ENCODE peak calls at places on chromosomes 13 and 19, in six cellular contexts. D is astrocyte of the cerebellum, G is BJ, I is lower leg skin, J is cardiac muscle cell, W is tibial nerve. O is an unnamed sample.

GRCh38 chr13:28161370-28161769 is 23.0 kb downstream of the PAN3 start:
- DNase-seq in D (no peak), G (no peak), I (no peak), J (peak), W (no peak), O (peak)

GRCh38 chr13:27406178-27406939 is 18.1 kb upstream of the GTF3A start:
- DNase-seq in D (no peak), G (no peak), I (peak), J (peak), W (peak), O (peak)

GRCh38 chr19:29714953-29715694 is at the start of gene C19orf12:
- DNase-seq in D (no peak), G (no peak), I (peak), J (peak), W (no peak), O (no peak)

GRCh38 chr13:43014162-43014561 is 9.2 kb upstream of the DNAJC15 start:
- DNase-seq in D (no peak), G (no peak), I (no peak), J (no peak), W (no peak), O (no peak)

GRCh38 chr13:33052446-33052845 is 36.2 kb downstream of the KL start:
- DNase-seq in D (peak), G (no peak), I (no peak), J (peak), W (no peak), O (no peak)

GRCh38 chr13:101554420-101555125 is 102.1 kb downstream of the ITGBL1 start:
- DNase-seq in D (no peak), G (no peak), I (no peak), J (no peak), W (no peak), O (no peak)

GRCh38 chr19:33227870-33228599 is 2.4 kb upstream of the SLC7A10 start:
- DNase-seq in D (no peak), G (no peak), I (no peak), J (peak), W (no peak), O (no peak)

GRCh38 chr13:93249259-93249917 is 22.8 kb downstream of the GPC6 start:
- DNase-seq in D (peak), G (no peak), I (no peak), J (peak), W (no peak), O (peak)

GRCh38 chr19:48638831-48639381 is 1.7 kb upstream of the DBP start:
- DNase-seq in D (no peak), G (no peak), I (no peak), J (no peak), W (no peak), O (no peak)

GRCh38 chr19:8849232-8849631 is 17.1 kb downstream of the MBD3L1 start:
- DNase-seq in D (no peak), G (no peak), I (no peak), J (no peak), W (no peak), O (no peak)

GRCh38 chr19:30263719-30264440 is 108.3 kb upstream of the ZNF536 start:
- DNase-seq in D (no peak), G (no peak), I (no peak), J (no peak), W (no peak), O (no peak)

GRCh38 chr19:39407644-39408391 is 1.2 kb downstream of the ZFP36 start:
- DNase-seq in D (no peak), G (no peak), I (peak), J (peak), W (no peak), O (no peak)

GRCh38 chr19:56538761-56539263 is at the start of gene ZFP28:
- DNase-seq in D (no peak), G (no peak), I (peak), J (no peak), W (peak), O (no peak)

GRCh38 chr13:48236528-48237353 is 3.7 kb downstream of the ITM2B start:
- DNase-seq in D (no peak), G (no peak), I (no peak), J (peak), W (no peak), O (peak)

GRCh38 chr13:92735909-92736308 is 490.7 kb upstream of the GPC6 start:
- DNase-seq in D (no peak), G (no peak), I (no peak), J (no peak), W (no peak), O (no peak)

GRCh38 chr13:31982540-31982939 is 49.0 kb upstream of the FRY start:
- DNase-seq in D (peak), G (peak), I (no peak), J (peak), W (peak), O (peak)

GRCh38 chr13:110572778-110573118 is 11.2 kb upstream of the RAB20 start:
- DNase-seq in D (no peak), G (no peak), I (no peak), J (no peak), W (no peak), O (no peak)

GRCh38 chr19:22935151-22935550 is 67.8 kb downstream of the ZNF728 start:
- DNase-seq in D (no peak), G (no peak), I (no peak), J (no peak), W (no peak), O (peak)

GRCh38 chr19:17227798-17228367 is 1.9 kb downstream of the OCEL1 start:
- DNase-seq in D (no peak), G (no peak), I (no peak), J (no peak), W (no peak), O (no peak)

GRCh38 chr13:110311721-110312668 is 4.9 kb downstream of the COL4A2 start:
- DNase-seq in D (no peak), G (no peak), I (peak), J (peak), W (no peak), O (no peak)

GRCh38 chr19:51440052-51440451 is 18.2 kb downstream of the SIGLEC8 start:
- DNase-seq in D (no peak), G (no peak), I (no peak), J (no peak), W (no peak), O (no peak)

GRCh38 chr19:51439021-51439465 is 19.2 kb downstream of the SIGLEC8 start:
- DNase-seq in D (no peak), G (no peak), I (peak), J (peak), W (peak), O (peak)

GRCh38 chr19:51440846-51441409 is 17.3 kb downstream of the SIGLEC8 start:
- DNase-seq in D (no peak), G (no peak), I (peak), J (peak), W (no peak), O (no peak)

GRCh38 chr19:51441410-51442390 is 16.6 kb downstream of the SIGLEC8 start:
- DNase-seq in D (no peak), G (no peak), I (peak), J (no peak), W (no peak), O (no peak)
- H3K4me3 ChIP-seq in D (no peak), G (no peak), I (no peak), J (no peak), W (no peak), O (no peak)

GRCh38 chr19:45820413-45821102 is 5.5 kb upstream of the RSPH6A start:
- DNase-seq in D (no peak), G (no peak), I (no peak), J (no peak), W (no peak), O (peak)
- TF ChIP-seq CTCF in D (no peak), G (no peak), I (no peak), J (no peak), W (no peak), O (no peak)

GRCh38 chr19:3142938-3143337 is 7.1 kb downstream of the GNA15 start:
- DNase-seq in D (no peak), G (no peak), I (no peak), J (no peak), W (no peak), O (no peak)

GRCh38 chr19:3138268-3138667 is 2.4 kb downstream of the GNA15 start:
- DNase-seq in D (no peak), G (no peak), I (no peak), J (no peak), W (no peak), O (no peak)

GRCh38 chr19:3145909-3146676 is 10.3 kb downstream of the GNA15 start:
- DNase-seq in D (no peak), G (no peak), I (no peak), J (no peak), W (no peak), O (no peak)

GRCh38 chr19:3140667-3141038 is 4.8 kb downstream of the GNA15 start:
- DNase-seq in D (no peak), G (no peak), I (no peak), J (no peak), W (no peak), O (no peak)

DNA sequence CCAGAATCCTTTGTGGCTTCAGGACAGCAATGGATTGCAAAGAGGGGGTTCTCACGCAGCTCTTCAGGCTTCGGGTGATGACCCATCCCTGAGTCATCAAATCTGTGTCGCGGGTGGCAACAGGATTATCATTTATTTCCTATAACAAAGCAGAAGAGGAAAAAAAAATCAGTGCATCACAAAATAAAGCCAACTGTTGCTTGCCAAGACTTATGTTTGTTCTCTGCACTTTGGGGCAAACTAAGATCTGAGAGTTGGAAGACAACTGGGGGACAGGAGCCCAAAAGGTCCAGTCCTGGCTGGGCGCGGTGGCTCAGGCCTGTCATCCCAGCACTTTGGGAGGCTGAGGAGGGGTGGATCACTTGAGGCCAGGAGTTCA is 6.4 kb downstream of the GNA15 start:
- DNase-seq in D (no peak), G (peak), I (no peak), J (peak), W (no peak), O (peak)
- H3K4me3 ChIP-seq in D (no peak), G (no peak), I (no peak), J (no peak), W (no peak), O (no peak)

GRCh38 chr19:6312018-6312417 is 21.4 kb downstream of the ACER1 start:
- DNase-seq in D (no peak), G (no peak), I (no peak), J (no peak), W (no peak), O (no peak)
- TF ChIP-seq CTCF in D (no peak), G (no peak), I (no peak), J (peak), W (no peak), O (no peak)

DNA sequence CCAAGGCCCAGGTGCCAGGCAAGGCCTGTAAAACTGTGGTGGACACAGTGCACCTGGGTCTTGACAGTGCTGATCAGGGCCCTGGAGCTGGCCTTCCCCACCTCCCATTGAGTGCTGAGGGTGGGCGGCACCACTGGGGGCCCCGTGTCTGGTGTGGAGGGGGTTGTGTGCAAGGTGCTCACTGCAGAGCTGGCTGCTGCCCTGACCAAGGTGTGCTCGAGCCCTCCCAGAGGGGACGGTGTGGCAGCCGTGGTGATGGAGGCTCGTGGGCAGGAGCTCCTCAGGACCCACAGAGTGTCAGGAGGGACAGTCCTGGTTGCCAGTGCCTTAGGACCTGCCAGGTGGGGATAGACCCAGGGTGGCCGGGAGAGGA is 23.0 kb downstream of the ATP4B start:
- DNase-seq in D (no peak), G (no peak), I (no peak), J (no peak), W (no peak), O (no peak)
- H3K4me3 ChIP-seq in D (no peak), G (no peak), I (no peak), J (no peak), W (no peak), O (no peak)

GRCh38 chr13:49561064-49561410 is 24.3 kb downstream of the RCBTB1 start:
- DNase-seq in D (no peak), G (no peak), I (no peak), J (peak), W (no peak), O (no peak)

GRCh38 chr13:49559006-49559405 is 26.4 kb downstream of the RCBTB1 start:
- DNase-seq in D (no peak), G (no peak), I (no peak), J (no peak), W (no peak), O (no peak)

GRCh38 chr13:49563513-49563912 is 21.8 kb downstream of the RCBTB1 start:
- DNase-seq in D (no peak), G (no peak), I (no peak), J (peak), W (no peak), O (peak)

DNA sequence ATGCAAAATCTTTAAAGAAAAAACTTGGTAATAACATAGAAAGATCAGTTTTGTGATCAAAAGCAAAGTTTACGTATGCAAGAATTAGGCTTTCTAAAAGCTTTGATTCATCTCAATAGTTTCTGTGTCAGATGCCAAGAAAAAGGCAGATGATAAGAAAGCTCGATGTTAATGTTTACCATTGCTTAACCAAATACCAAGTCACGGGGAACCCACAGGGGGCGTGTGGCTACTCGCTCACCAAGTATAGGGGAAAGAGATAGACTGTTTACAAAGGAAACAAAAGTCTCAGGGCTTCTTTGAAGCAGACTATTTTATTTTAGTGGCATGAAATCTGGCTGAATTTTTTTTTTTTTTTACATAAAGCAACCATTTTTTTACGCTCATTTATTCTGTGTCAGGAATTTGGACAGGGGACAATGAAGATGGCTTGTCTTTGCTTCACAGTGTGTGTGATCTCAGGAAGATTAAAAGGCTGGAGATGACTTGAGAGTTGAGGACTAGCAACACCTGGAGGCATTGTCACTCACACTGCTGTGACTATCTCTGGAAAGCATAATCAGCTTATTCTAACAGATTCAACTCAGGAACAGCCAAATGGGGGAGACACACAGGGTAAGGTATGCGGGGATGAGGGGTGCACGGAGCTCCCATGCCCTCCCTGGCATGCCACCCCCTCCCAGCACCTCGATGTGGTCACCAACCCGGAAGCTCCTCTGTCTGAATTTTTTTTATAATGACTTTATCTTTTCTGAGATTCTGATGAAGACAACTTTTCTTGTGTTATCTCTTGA is 24.9 kb downstream of the RCBTB1 start:
- DNase-seq in D (peak), G (no peak), I (no peak), J (peak), W (no peak), O (peak)
- TF ChIP-seq CTCF in D (peak), G (peak), I (no peak), J (peak), W (no peak), O (peak)

GRCh38 chr19:9945319-9945966 is 9.1 kb upstream of the OLFM2 start:
- DNase-seq in D (peak), G (peak), I (peak), J (peak), W (peak), O (peak)
- H3K4me3 ChIP-seq in D (no peak), G (no peak), I (no peak), J (no peak), W (no peak), O (no peak)

O was measured in bronchial epithelial cell.